ENCODE peak calls at places on chromosomes 7 and 10, in six cellular contexts. One of them, this sample, is unnamed.

GRCh38 chr7:135111379-135111778 is 36.5 kb upstream of the TMEM140 start:
- DNase-seq in psoas muscle: no peak
- DNase-seq in stimulated activated CD8-positive, alpha-beta memory T cell treated with anti-CD3 and anti-CD28 coated beads, Interleukin-15, amount 100 ng/mL, for 4 hours: no peak
- DNase-seq in T-helper 9 cell: no peak
- DNase-seq in KG1: no peak
- DNase-seq in caudate nucleus: no peak
- DNase-seq in this sample: no peak

GRCh38 chr7:135692055-135692454 is 29.7 kb downstream of the STMP1 start:
- DNase-seq in psoas muscle: no peak
- DNase-seq in stimulated activated CD8-positive, alpha-beta memory T cell treated with anti-CD3 and anti-CD28 coated beads, Interleukin-15, amount 100 ng/mL, for 4 hours: no peak
- DNase-seq in T-helper 9 cell: no peak
- DNase-seq in KG1: no peak
- DNase-seq in caudate nucleus: no peak
- DNase-seq in this sample: no peak

GRCh38 chr10:76902949-76903348 is 734.7 kb downstream of the KCNMA1 start:
- DNase-seq in psoas muscle: no peak
- DNase-seq in stimulated activated CD8-positive, alpha-beta memory T cell treated with anti-CD3 and anti-CD28 coated beads, Interleukin-15, amount 100 ng/mL, for 4 hours: no peak
- DNase-seq in T-helper 9 cell: no peak
- DNase-seq in KG1: no peak
- DNase-seq in caudate nucleus: no peak
- DNase-seq in this sample: peak; percentile 80

GRCh38 chr7:94041529-94041928 is 37.4 kb upstream of the BET1 start:
- DNase-seq in psoas muscle: no peak
- DNase-seq in stimulated activated CD8-positive, alpha-beta memory T cell treated with anti-CD3 and anti-CD28 coated beads, Interleukin-15, amount 100 ng/mL, for 4 hours: no peak
- DNase-seq in T-helper 9 cell: no peak
- DNase-seq in KG1: no peak
- DNase-seq in caudate nucleus: no peak
- DNase-seq in this sample: no peak

GRCh38 chr7:138125598-138126111 is 49.4 kb downstream of the AKR1D1 start:
- DNase-seq in psoas muscle: no peak
- DNase-seq in stimulated activated CD8-positive, alpha-beta memory T cell treated with anti-CD3 and anti-CD28 coated beads, Interleukin-15, amount 100 ng/mL, for 4 hours: no peak
- DNase-seq in T-helper 9 cell: no peak
- DNase-seq in KG1: no peak
- DNase-seq in caudate nucleus: no peak
- DNase-seq in this sample: no peak

GRCh38 chr10:35523670-35524225 is 81.4 kb upstream of the GJD4 start:
- DNase-seq in psoas muscle: no peak
- DNase-seq in stimulated activated CD8-positive, alpha-beta memory T cell treated with anti-CD3 and anti-CD28 coated beads, Interleukin-15, amount 100 ng/mL, for 4 hours: no peak
- DNase-seq in T-helper 9 cell: no peak
- DNase-seq in KG1: no peak
- DNase-seq in caudate nucleus: no peak
- DNase-seq in this sample: no peak

GRCh38 chr10:50629495-50630122 is 5.9 kb upstream of the SGMS1 start:
- DNase-seq in psoas muscle: no peak
- DNase-seq in stimulated activated CD8-positive, alpha-beta memory T cell treated with anti-CD3 and anti-CD28 coated beads, Interleukin-15, amount 100 ng/mL, for 4 hours: no peak
- DNase-seq in T-helper 9 cell: no peak
- DNase-seq in KG1: no peak
- DNase-seq in caudate nucleus: no peak
- DNase-seq in this sample: no peak

GRCh38 chr10:33129181-33129928 is 171.3 kb upstream of the ITGB1 start:
- DNase-seq in psoas muscle: peak; percentile 56
- DNase-seq in stimulated activated CD8-positive, alpha-beta memory T cell treated with anti-CD3 and anti-CD28 coated beads, Interleukin-15, amount 100 ng/mL, for 4 hours: no peak
- DNase-seq in T-helper 9 cell: no peak
- DNase-seq in KG1: no peak
- DNase-seq in caudate nucleus: no peak
- DNase-seq in this sample: peak; percentile 55

GRCh38 chr10:61839911-61840310 is 61.6 kb upstream of the ARID5B start:
- DNase-seq in psoas muscle: no peak
- DNase-seq in stimulated activated CD8-positive, alpha-beta memory T cell treated with anti-CD3 and anti-CD28 coated beads, Interleukin-15, amount 100 ng/mL, for 4 hours: no peak
- DNase-seq in T-helper 9 cell: no peak
- DNase-seq in KG1: no peak
- DNase-seq in caudate nucleus: no peak
- DNase-seq in this sample: no peak

GRCh38 chr7:81534996-81535395 is 234.9 kb downstream of the HGF start:
- DNase-seq in psoas muscle: no peak
- DNase-seq in stimulated activated CD8-positive, alpha-beta memory T cell treated with anti-CD3 and anti-CD28 coated beads, Interleukin-15, amount 100 ng/mL, for 4 hours: no peak
- DNase-seq in T-helper 9 cell: no peak
- DNase-seq in KG1: no peak
- DNase-seq in caudate nucleus: no peak
- DNase-seq in this sample: no peak

GRCh38 chr10:95767884-95768556 is 12.1 kb downstream of the ENTPD1 start:
- DNase-seq in psoas muscle: peak; percentile 21
- DNase-seq in stimulated activated CD8-positive, alpha-beta memory T cell treated with anti-CD3 and anti-CD28 coated beads, Interleukin-15, amount 100 ng/mL, for 4 hours: no peak
- DNase-seq in T-helper 9 cell: no peak
- DNase-seq in KG1: no peak
- DNase-seq in caudate nucleus: no peak
- DNase-seq in this sample: peak; percentile 30

GRCh38 chr10:122264442-122264841 is 6.7 kb upstream of the BTBD16 start:
- DNase-seq in psoas muscle: no peak
- DNase-seq in stimulated activated CD8-positive, alpha-beta memory T cell treated with anti-CD3 and anti-CD28 coated beads, Interleukin-15, amount 100 ng/mL, for 4 hours: no peak
- DNase-seq in T-helper 9 cell: no peak
- DNase-seq in KG1: no peak
- DNase-seq in caudate nucleus: no peak
- DNase-seq in this sample: no peak

GRCh38 chr7:144391823-144392255 is 11.7 kb downstream of the NOBOX start:
- DNase-seq in psoas muscle: no peak
- DNase-seq in stimulated activated CD8-positive, alpha-beta memory T cell treated with anti-CD3 and anti-CD28 coated beads, Interleukin-15, amount 100 ng/mL, for 4 hours: no peak
- DNase-seq in T-helper 9 cell: no peak
- DNase-seq in KG1: no peak
- DNase-seq in caudate nucleus: no peak
- DNase-seq in this sample: no peak

GRCh38 chr7:44305564-44306507 is 19.6 kb downstream of the CAMK2B start:
- DNase-seq in psoas muscle: no peak
- DNase-seq in stimulated activated CD8-positive, alpha-beta memory T cell treated with anti-CD3 and anti-CD28 coated beads, Interleukin-15, amount 100 ng/mL, for 4 hours: no peak
- DNase-seq in T-helper 9 cell: no peak
- DNase-seq in KG1: no peak
- DNase-seq in caudate nucleus: no peak
- DNase-seq in this sample: peak; percentile 9

GRCh38 chr10:8323443-8324054 is 269.1 kb downstream of the GATA3 start:
- DNase-seq in psoas muscle: no peak
- DNase-seq in stimulated activated CD8-positive, alpha-beta memory T cell treated with anti-CD3 and anti-CD28 coated beads, Interleukin-15, amount 100 ng/mL, for 4 hours: no peak
- DNase-seq in T-helper 9 cell: no peak
- DNase-seq in KG1: no peak
- DNase-seq in caudate nucleus: no peak
- DNase-seq in this sample: no peak

GRCh38 chr10:26556756-26557640 is 118.9 kb downstream of the APBB1IP start:
- DNase-seq in psoas muscle: no peak
- DNase-seq in stimulated activated CD8-positive, alpha-beta memory T cell treated with anti-CD3 and anti-CD28 coated beads, Interleukin-15, amount 100 ng/mL, for 4 hours: no peak
- DNase-seq in T-helper 9 cell: no peak
- DNase-seq in KG1: no peak
- DNase-seq in caudate nucleus: no peak
- DNase-seq in this sample: no peak

This sample was measured in left ventricle myocardium superior.